ENCODE peak calls at places on chromosomes 5 and 9, in eight cellular contexts. I is iPS DF 19.7; S is C1 segment of cervical spinal cord; O is M059J; M is cardiac septum; X is putamen; A is SW 1271; H is activated effector memory CD4-positive, alpha-beta T cell treated with Interleukin-2 at 50 U/mL for 16 hours. N is an unnamed sample.

GRCh38 chr9:8660383-8660782 is 860.8 kb upstream of the DMAC1 start:
- DNase-seq in M (no peak), I (no peak), O (no peak), H (no peak), A (no peak), S (no peak), X (no peak), N (peak; percentile 18)

GRCh38 chr5:143826909-143827514 is 15.1 kb downstream of the HMHB1 start:
- DNase-seq in M (no peak), A (no peak), X (no peak), O (peak; percentile 69), H (no peak), S (no peak), I (no peak), N (no peak)

GRCh38 chr9:127396253-127396807 is 639 bp upstream of the SLC2A8 start:
- DNase-seq in O (no peak), H (no peak), I (no peak), M (peak; percentile 26), S (no peak), A (no peak), X (no peak), N (no peak)

GRCh38 chr9:116990592-116990991 is 303.5 kb downstream of the TRIM32 start:
- DNase-seq in O (peak; percentile 49), A (no peak), X (no peak), S (no peak), I (no peak), M (no peak), H (no peak), N (no peak)

GRCh38 chr9:115369322-115369957 is 251.5 kb upstream of the TNC start:
- DNase-seq in X (no peak), S (no peak), I (no peak), O (peak; percentile 46), A (no peak), H (no peak), M (no peak), N (peak; percentile 24)

GRCh38 chr5:122093861-122094650 is 16.0 kb upstream of the LOX start:
- DNase-seq in H (no peak), I (no peak), X (no peak), O (no peak), M (no peak), A (no peak), S (no peak), N (no peak)

GRCh38 chr5:125408582-125409069 is 662.2 kb upstream of the ZNF608 start:
- DNase-seq in S (no peak), H (no peak), I (no peak), O (peak; percentile 97), M (no peak), A (no peak), X (no peak), N (no peak)

GRCh38 chr9:78215706-78216105 is 20.2 kb upstream of the CEP78 start:
- DNase-seq in S (no peak), X (no peak), O (peak; percentile 62), M (no peak), H (no peak), A (no peak), I (no peak), N (no peak)

GRCh38 chr5:68055686-68056085 is 159.9 kb upstream of the PIK3R1 start:
- DNase-seq in I (no peak), X (no peak), S (no peak), A (no peak), O (no peak), H (no peak), M (no peak), N (no peak)

GRCh38 chr9:128892223-128892892 is 10.4 kb downstream of the LRRC8A start:
- DNase-seq in H (no peak), M (peak; percentile 91), X (peak; percentile 92), S (peak; percentile 70), A (peak; percentile 53), I (no peak), O (peak; percentile 93), N (peak; percentile 95)

GRCh38 chr5:102341918-102342317 is 45.8 kb upstream of the SLCO4C1 start:
- DNase-seq in X (no peak), M (no peak), H (no peak), I (no peak), O (peak; percentile 2), A (no peak), S (no peak), N (no peak)

GRCh38 chr9:6417186-6417585 is 4.2 kb downstream of the UHRF2 start:
- DNase-seq in A (no peak), X (no peak), H (no peak), O (peak; percentile 25), M (no peak), I (no peak), S (no peak), N (no peak)

GRCh38 chr9:38733503-38733902 is 13.6 kb upstream of the FAM240B start:
- DNase-seq in H (no peak), S (no peak), A (no peak), I (no peak), X (no peak), O (no peak), M (no peak), N (no peak)